ENCODE peak calls at places on chromosomes 11 and 22, in seven cellular contexts. I, G, J, R, F, H and O are unnamed samples.

GRCh38 chr11:70530010-70530409 is 131.7 kb downstream of the CTTN start:
- DNase-seq in F (no peak), G (peak; percentile 6), J (no peak), H (no peak), I (no peak), R (no peak), O (no peak)

GRCh38 chr11:128503231-128503991 is 83.9 kb downstream of the ETS1 start:
- DNase-seq in I (peak; percentile 95), R (no peak), J (peak; percentile 41), H (no peak), G (no peak), F (no peak), O (peak; percentile 75)

GRCh38 chr11:46987183-46987582 is 50.6 kb downstream of the CSTPP1 start:
- DNase-seq in G (no peak), H (no peak), J (no peak), R (peak; percentile 38), I (no peak), F (no peak), O (peak; percentile 32)

GRCh38 chr11:12668166-12668565 is 6.1 kb upstream of the TEAD1 start:
- DNase-seq in I (no peak), G (no peak), H (no peak), F (no peak), J (no peak), R (no peak), O (no peak)

GRCh38 chr22:22458387-22458786 is 50.2 kb downstream of the ZNF280B start:
- DNase-seq in J (no peak), R (no peak), G (no peak), I (no peak), H (no peak), F (no peak), O (no peak)

GRCh38 chr11:57711414-57712255 is at the start of gene MED19:
- DNase-seq in H (peak; percentile 18), G (peak; percentile 95), F (peak; percentile 54), I (peak; percentile 65), J (peak; percentile 69), R (peak; percentile 98), O (peak; percentile 91)

GRCh38 chr11:3947084-3947483 is 91.6 kb downstream of the STIM1 start:
- DNase-seq in F (peak; percentile 28), H (no peak), J (no peak), R (no peak), I (peak; percentile 78), G (no peak), O (no peak)

GRCh38 chr22:42342426-42343135 is 72.1 kb upstream of the TCF20 start:
- DNase-seq in I (no peak), F (no peak), G (no peak), R (no peak), J (no peak), H (no peak), O (no peak)

GRCh38 chr22:45934659-45935341 is 42.2 kb downstream of the WNT7B start:
- DNase-seq in H (no peak), I (peak; percentile 72), F (no peak), G (no peak), J (peak; percentile 83), R (no peak), O (peak; percentile 90)

GRCh38 chr22:47333625-47334024 is 571.2 kb downstream of the TBC1D22A start:
- DNase-seq in R (no peak), J (peak; percentile 34), I (peak; percentile 68), F (no peak), G (no peak), H (no peak), O (peak; percentile 15)

GRCh38 chr11:72721689-72722049 is 30.5 kb downstream of the ARAP1 start:
- DNase-seq in H (no peak), I (no peak), R (no peak), F (peak; percentile 16), G (peak; percentile 88), J (no peak), O (peak; percentile 80)

GRCh38 chr11:128299132-128299726 is 288.1 kb downstream of the ETS1 start:
- DNase-seq in J (no peak), R (no peak), G (no peak), H (peak; percentile 45), I (peak; percentile 92), F (no peak), O (no peak)

GRCh38 chr22:47914481-47915097 is 1152.1 kb downstream of the TBC1D22A start:
- DNase-seq in F (no peak), H (no peak), G (no peak), J (no peak), R (no peak), I (no peak), O (no peak)

GRCh38 chr11:74418509-74418895 is 20.3 kb upstream of the PGM2L1 start:
- DNase-seq in R (no peak), F (no peak), J (no peak), I (peak; percentile 37), G (no peak), H (peak; percentile 65), O (no peak)

GRCh38 chr11:61645179-61645868 is 34.9 kb upstream of the DAGLA start:
- DNase-seq in F (no peak), H (no peak), G (no peak), J (no peak), I (no peak), R (no peak), O (no peak)

GRCh38 chr22:49896201-49896600 is 22.0 kb downstream of the ALG12 start:
- DNase-seq in J (no peak), H (no peak), G (peak; percentile 28), R (no peak), I (no peak), F (no peak), O (no peak)

GRCh38 chr11:10722307-10722706 is 28.7 kb upstream of the CTR9 start:
- DNase-seq in H (no peak), I (no peak), J (no peak), R (no peak), G (no peak), F (no peak), O (no peak)

GRCh38 chr11:128394436-128395089 is 192.8 kb downstream of the ETS1 start:
- DNase-seq in F (no peak), J (no peak), H (peak; percentile 26), I (peak; percentile 37), R (no peak), G (no peak), O (no peak)

GRCh38 chr22:22948651-22949611 is 61.3 kb downstream of the IGLL5 start:
- DNase-seq in F (no peak), H (no peak), R (no peak), I (peak; percentile 75), J (no peak), G (no peak), O (no peak)

GRCh38 chr11:45864041-45864440 is 16.8 kb downstream of the CRY2 start:
- DNase-seq in G (no peak), J (no peak), H (no peak), F (no peak), I (no peak), R (no peak), O (no peak)

GRCh38 chr11:73185680-73186293 is 32.3 kb upstream of the P2RY2 start:
- DNase-seq in H (no peak), G (no peak), F (no peak), I (peak; percentile 87), R (no peak), J (peak; percentile 89), O (peak; percentile 96)

GRCh38 chr22:48055827-48056226 is 1293.4 kb downstream of the TBC1D22A start:
- DNase-seq in J (no peak), R (no peak), I (no peak), F (no peak), G (no peak), H (no peak), O (no peak)

GRCh38 chr22:31103899-31104694 is 3.3 kb downstream of the SELENOM start:
- DNase-seq in F (no peak), G (peak; percentile 47), H (no peak), I (no peak), J (no peak), R (no peak), O (no peak)

GRCh38 chr11:90192869-90193582 is 29.8 kb downstream of the CHORDC1 start:
- DNase-seq in H (no peak), G (no peak), J (no peak), R (no peak), I (no peak), F (no peak), O (no peak)

GRCh38 chr11:8273281-8273680 is 9.6 kb upstream of the LMO1 start:
- DNase-seq in R (no peak), H (no peak), I (no peak), J (no peak), F (no peak), G (no peak), O (no peak)

GRCh38 chr11:35174666-35175065 is 35.7 kb downstream of the CD44 start:
- DNase-seq in I (peak; percentile 73), G (no peak), F (no peak), R (no peak), J (no peak), H (no peak), O (no peak)

GRCh38 chr22:41578818-41579217 is 10.8 kb downstream of the PMM1 start:
- DNase-seq in R (no peak), F (no peak), G (no peak), I (no peak), H (no peak), J (no peak), O (no peak)

GRCh38 chr11:93225642-93226041 is 27.9 kb upstream of the SLC36A4 start:
- DNase-seq in J (no peak), G (no peak), R (no peak), F (no peak), H (no peak), I (peak; percentile 23), O (no peak)

GRCh38 chr11:30504468-30504867 is 81.7 kb downstream of the MPPED2 start:
- DNase-seq in R (no peak), J (no peak), F (no peak), H (no peak), I (no peak), G (no peak), O (no peak)

GRCh38 chr11:111259871-111260270 is 14.3 kb downstream of the POU2AF2 start:
- DNase-seq in H (no peak), F (no peak), J (no peak), I (no peak), G (no peak), R (no peak), O (no peak)